ENCODE peak calls at places on chromosomes 7 and 10, in seven cellular contexts. V is HT1080, Z is KBM-7, I is NCI-H510A treated with DMSO at 0.1 percent for 48 hours, R is cardiac muscle cell, A is activated B cell treated with CpG ODN at 0.5 μM for 24 hours, L is T-helper 17 cell. D is an unnamed sample.

GRCh38 chr10:110209926-110210662 is 2.7 kb downstream of the MXI1 start:
- DNase-seq in R (peak), L (peak), A (peak), Z (no peak), I (no peak), V (no peak), D (no peak)

GRCh38 chr10:43226851-43227845 is 39.7 kb downstream of the RASGEF1A start:
- DNase-seq in V (no peak), A (no peak), L (no peak), Z (no peak), R (no peak), I (no peak), D (no peak)

GRCh38 chr10:91796332-91797076 is 1.7 kb upstream of the TNKS2 start:
- DNase-seq in A (peak), L (peak), Z (peak), R (peak), V (no peak), I (peak), D (no peak)

GRCh38 chr7:37446371-37446770 is 2.3 kb downstream of the ELMO1 start:
- DNase-seq in I (no peak), Z (no peak), L (no peak), A (no peak), R (peak), V (peak), D (no peak)

GRCh38 chr7:142880886-142881505 is 4.5 kb downstream of the TRPV6 start:
- DNase-seq in Z (peak), V (peak), I (no peak), R (peak), A (no peak), L (peak), D (peak)

GRCh38 chr10:37289833-37290464 is 164.6 kb downstream of the ANKRD30A start:
- DNase-seq in L (no peak), Z (no peak), I (no peak), A (no peak), R (no peak), V (peak), D (no peak)

GRCh38 chr7:82234457-82235049 is 209.0 kb downstream of the CACNA2D1 start:
- DNase-seq in R (peak), A (no peak), V (peak), I (peak), Z (peak), L (no peak), D (peak)

GRCh38 chr7:142632291-142633134 is 116.8 kb upstream of the PRSS1 start:
- DNase-seq in I (peak), R (peak), A (peak), Z (peak), L (peak), V (peak), D (peak)

GRCh38 chr10:8392216-8392615 is 337.7 kb downstream of the GATA3 start:
- DNase-seq in Z (no peak), V (peak), L (no peak), R (peak), A (no peak), I (no peak), D (no peak)

GRCh38 chr10:34528320-34528719 is 286.8 kb downstream of the PARD3 start:
- DNase-seq in V (peak), Z (no peak), R (peak), A (no peak), L (no peak), I (peak), D (no peak)

GRCh38 chr10:62019685-62020361 is 118.3 kb downstream of the ARID5B start:
- DNase-seq in A (no peak), I (no peak), L (no peak), V (no peak), Z (no peak), R (no peak), D (no peak)

GRCh38 chr10:106410331-106410730 is 754.2 kb downstream of the SORCS1 start:
- DNase-seq in A (no peak), V (no peak), R (no peak), Z (no peak), L (no peak), I (no peak), D (no peak)

GRCh38 chr10:63720072-63720537 is 198.9 kb downstream of the REEP3 start:
- DNase-seq in A (no peak), V (peak), R (peak), Z (peak), I (peak), L (peak), D (peak)

GRCh38 chr10:77989081-77989724 is 40.1 kb downstream of the POLR3A start:
- DNase-seq in Z (no peak), V (no peak), A (no peak), R (no peak), I (no peak), L (no peak), D (no peak)

GRCh38 chr7:113629244-113629643 is 289.6 kb downstream of the PPP1R3A start:
- DNase-seq in V (peak), R (no peak), I (no peak), L (no peak), A (no peak), Z (no peak), D (no peak)

GRCh38 chr10:24958701-24959392 is 6.4 kb upstream of the PRTFDC1 start:
- DNase-seq in V (peak), L (no peak), A (no peak), I (no peak), Z (no peak), R (peak), D (no peak)

GRCh38 chr10:98587156-98587555 is 140.4 kb upstream of the HPS1 start:
- DNase-seq in I (no peak), A (no peak), Z (no peak), V (peak), L (no peak), R (no peak), D (peak)

GRCh38 chr10:44470779-44471178 is 85.9 kb upstream of the CXCL12 start:
- DNase-seq in A (no peak), L (no peak), I (no peak), Z (no peak), R (peak), V (no peak), D (no peak)